ENCODE peak calls at places on chromosomes 4 and X, in ten cellular contexts. I, C, T, B, F, X, Y, R, E and S are unnamed samples.

GRCh38 chrX:130110379-130111219 is at the start of gene ELF4:
- DNase-seq in I (peak), C (peak), T (no peak), B (peak), F (peak), X (peak), Y (peak), R (peak), E (no peak), S (no peak)

GRCh38 chrX:112822892-112823291 is 17.7 kb downstream of the AMOT start:
- DNase-seq in I (no peak), C (no peak), T (no peak), B (no peak), F (no peak), X (no peak), Y (no peak), R (no peak), E (no peak), S (no peak)

GRCh38 chr4:167232805-167233522 is 1.3 kb downstream of the SPOCK3 start:
- DNase-seq in I (no peak), C (no peak), T (no peak), B (no peak), F (no peak), X (peak), Y (no peak), R (no peak), E (no peak), S (no peak)

GRCh38 chr4:14532436-14532835 is 469.8 kb upstream of the CPEB2 start:
- DNase-seq in I (no peak), C (no peak), T (peak), B (no peak), F (no peak), X (no peak), Y (no peak), R (no peak), E (no peak), S (no peak)

GRCh38 chr4:134024251-134024650 is 177.3 kb downstream of the PABPC4L start:
- DNase-seq in I (peak), C (no peak), T (no peak), B (no peak), F (no peak), X (peak), Y (no peak), R (peak), E (no peak), S (no peak)

GRCh38 chr4:89952458-89952857 is 57.8 kb downstream of the MMRN1 start:
- DNase-seq in I (no peak), C (no peak), T (no peak), B (no peak), F (no peak), X (no peak), Y (no peak), R (no peak), E (no peak), S (no peak)

GRCh38 chr4:121256346-121256745 is 92.2 kb upstream of the TNIP3 start:
- DNase-seq in I (peak), C (no peak), T (no peak), B (no peak), F (peak), X (peak), Y (peak), R (peak), E (peak), S (peak)

GRCh38 chrX:74343970-74344622 is 40.1 kb downstream of the ZCCHC13 start:
- DNase-seq in I (peak), C (peak), T (peak), B (peak), F (no peak), X (peak), Y (peak), R (peak), E (peak), S (peak)

GRCh38 chr4:148764720-148765119 is 322.5 kb upstream of the NR3C2 start:
- DNase-seq in I (no peak), C (no peak), T (no peak), B (no peak), F (no peak), X (no peak), Y (no peak), R (no peak), E (no peak), S (no peak)

GRCh38 chr4:79198886-79199591 is 126.8 kb downstream of the NAA11 start:
- DNase-seq in I (no peak), C (no peak), T (peak), B (no peak), F (no peak), X (no peak), Y (no peak), R (no peak), E (no peak), S (no peak)

GRCh38 chrX:17990542-17990941 is 129.4 kb upstream of the RAI2 start:
- DNase-seq in I (no peak), C (no peak), T (no peak), B (no peak), F (no peak), X (no peak), Y (peak), R (no peak), E (no peak), S (no peak)

GRCh38 chr4:188821500-188821899 is 682.3 kb downstream of the TRIML1 start:
- DNase-seq in I (no peak), C (no peak), T (no peak), B (no peak), F (no peak), X (no peak), Y (no peak), R (no peak), E (no peak), S (no peak)

GRCh38 chr4:98516042-98516440 is 142.4 kb downstream of the TSPAN5 start:
- DNase-seq in I (no peak), C (peak), T (no peak), B (no peak), F (no peak), X (peak), Y (no peak), R (peak), E (peak), S (peak)

GRCh38 chr4:55927776-55928437 is 20.8 kb upstream of the CEP135 start:
- DNase-seq in I (no peak), C (no peak), T (no peak), B (no peak), F (no peak), X (no peak), Y (no peak), R (no peak), E (no peak), S (no peak)

GRCh38 chrX:151384807-151385206 is 12.2 kb upstream of the VMA21 start:
- DNase-seq in I (no peak), C (no peak), T (peak), B (no peak), F (no peak), X (no peak), Y (no peak), R (no peak), E (no peak), S (no peak)

GRCh38 chr4:110087116-110087708 is 111.2 kb downstream of the ELOVL6 start:
- DNase-seq in I (no peak), C (no peak), T (peak), B (no peak), F (no peak), X (peak), Y (no peak), R (peak), E (peak), S (peak)

GRCh38 chr4:478373-478772 is 20.6 kb downstream of the ZNF721 start:
- DNase-seq in I (no peak), C (no peak), T (no peak), B (no peak), F (no peak), X (peak), Y (no peak), R (peak), E (peak), S (no peak)

GRCh38 chr4:84971319-84971932 is 4.9 kb upstream of the WDFY3 start:
- DNase-seq in I (peak), C (peak), T (no peak), B (no peak), F (no peak), X (peak), Y (no peak), R (peak), E (peak), S (no peak)

GRCh38 chr4:144647095-144647959 is 1.4 kb downstream of the HHIP start:
- DNase-seq in I (no peak), C (peak), T (no peak), B (no peak), F (no peak), X (peak), Y (no peak), R (peak), E (no peak), S (peak)

GRCh38 chrX:20477836-20478532 is 211.3 kb upstream of the RPS6KA3 start:
- DNase-seq in I (no peak), C (no peak), T (peak), B (no peak), F (no peak), X (no peak), Y (no peak), R (no peak), E (no peak), S (no peak)

GRCh38 chr4:53043900-53044650 is 182.0 kb downstream of the RASL11B start:
- DNase-seq in I (no peak), C (no peak), T (no peak), B (no peak), F (no peak), X (no peak), Y (no peak), R (no peak), E (peak), S (no peak)

GRCh38 chrX:49192722-49193328 is 6.7 kb upstream of the PRICKLE3 start:
- DNase-seq in I (peak), C (no peak), T (no peak), B (no peak), F (no peak), X (peak), Y (peak), R (no peak), E (peak), S (peak)